ENCODE peak calls at places on chromosomes 16 and 17, in nine cellular contexts. L is tibial nerve; M is ascending aorta; D is EL; X is transverse colon; Q is HTR-8/SVneo; U is CD4-positive, alpha-beta memory T cell; J is HS-27A; C is ACHN. H is an unnamed sample.

GRCh38 chr17:63948521-63948920 is 16.4 kb upstream of the CD79B start:
- DNase-seq in D (no peak), U (no peak), X (no peak), J (no peak), Q (no peak), L (no peak), C (no peak), M (no peak), H (no peak)

GRCh38 chr17:74210191-74211140 is 2.9 kb upstream of the TTYH2 start:
- DNase-seq in Q (peak), M (no peak), J (no peak), D (peak), C (peak), U (peak), L (peak), X (peak), H (peak)

GRCh38 chr17:65638221-65638940 is 76.9 kb upstream of the AXIN2 start:
- DNase-seq in X (no peak), Q (no peak), D (no peak), U (no peak), J (no peak), C (no peak), M (no peak), L (no peak), H (no peak)

GRCh38 chr17:5783269-5783668 is 199.0 kb upstream of the NLRP1 start:
- DNase-seq in J (no peak), C (no peak), U (no peak), Q (no peak), L (no peak), M (no peak), X (no peak), D (no peak), H (no peak)

GRCh38 chr17:39196820-39197331 is 593 bp downstream of the CACNB1 start:
- DNase-seq in X (peak), D (peak), M (no peak), J (no peak), L (no peak), U (no peak), C (peak), Q (peak), H (peak)

GRCh38 chr16:1998852-1999801 is 9.4 kb downstream of the SYNGR3 start:
- DNase-seq in D (no peak), C (no peak), J (no peak), M (no peak), U (no peak), Q (no peak), X (no peak), L (no peak), H (no peak)

GRCh38 chr16:2013527-2013926 is 3.9 kb upstream of the ZNF598 start:
- DNase-seq in J (no peak), L (no peak), X (no peak), D (no peak), C (no peak), M (no peak), Q (no peak), U (no peak), H (no peak)

GRCh38 chr17:59332890-59333377 is 1.5 kb downstream of the YPEL2 start:
- DNase-seq in C (no peak), U (no peak), L (peak), D (peak), X (peak), Q (no peak), M (peak), J (no peak), H (no peak)

GRCh38 chr17:76714822-76715461 is 4.2 kb upstream of the MXRA7 start:
- DNase-seq in M (no peak), Q (no peak), C (peak), J (no peak), U (peak), L (peak), D (peak), X (peak), H (peak)

GRCh38 chr17:43018008-43018853 is 4.0 kb downstream of the VAT1 start:
- DNase-seq in M (no peak), X (no peak), L (no peak), Q (no peak), U (no peak), J (no peak), D (no peak), C (no peak), H (peak)

H was measured in A549.